ENCODE peak calls at places on chromosomes 7 and 10, in six cellular contexts. T, A, V, C, N and Z are unnamed samples.

GRCh38 chr10:100565206-100565985 is 29.7 kb downstream of the HIF1AN start:
- ATAC-seq in T (no peak), N (no peak), V (no peak), A (no peak), C (no peak), Z (no peak)

GRCh38 chr7:18626086-18626485 is 130.5 kb downstream of the HDAC9 start:
- ATAC-seq in A (no peak), T (no peak), N (no peak), C (no peak), V (no peak), Z (no peak)

GRCh38 chr7:12706900-12707536 is 19.6 kb downstream of the ARL4A start:
- ATAC-seq in C (peak), T (no peak), A (no peak), V (peak), N (no peak), Z (no peak)

GRCh38 chr7:50274361-50274760 is 30.2 kb upstream of the IKZF1 start:
- ATAC-seq in N (no peak), V (peak), T (peak), C (no peak), A (no peak), Z (no peak)

GRCh38 chr10:71222541-71223364 is 10.4 kb downstream of the UNC5B start:
- ATAC-seq in T (no peak), V (peak), A (peak), C (no peak), N (peak), Z (no peak)

GRCh38 chr7:44431091-44431608 is 59.3 kb downstream of the NUDCD3 start:
- ATAC-seq in A (peak), T (no peak), N (peak), C (peak), V (peak), Z (no peak)

GRCh38 chr7:27871086-27871485 is 131.1 kb downstream of the TAX1BP1 start:
- ATAC-seq in C (no peak), V (no peak), T (no peak), N (no peak), A (no peak), Z (no peak)

GRCh38 chr7:5388273-5388866 is 35.3 kb downstream of the TNRC18 start:
- ATAC-seq in C (no peak), N (no peak), T (no peak), V (no peak), A (no peak), Z (no peak)

GRCh38 chr7:159209429-159209828 is 64.8 kb upstream of the VIPR2 start:
- ATAC-seq in V (no peak), N (no peak), T (no peak), A (no peak), C (no peak), Z (no peak)

GRCh38 chr10:49170632-49171325 is 17.4 kb downstream of the TMEM273 start:
- ATAC-seq in N (no peak), V (no peak), A (no peak), T (no peak), C (no peak), Z (no peak)

GRCh38 chr7:47811632-47812380 is 136.5 kb downstream of the PKD1L1 start:
- ATAC-seq in C (no peak), V (no peak), A (no peak), T (no peak), N (peak), Z (no peak)

GRCh38 chr10:35397953-35398352 is 61.6 kb downstream of the CCNY start:
- ATAC-seq in T (peak), N (no peak), A (no peak), C (no peak), V (peak), Z (no peak)

GRCh38 chr10:12735843-12736462 is 265.6 kb downstream of the CCDC3 start:
- ATAC-seq in T (no peak), N (no peak), V (no peak), A (no peak), C (no peak), Z (no peak)

GRCh38 chr10:57692255-57692980 is 575.3 kb downstream of the IPMK start:
- ATAC-seq in N (no peak), V (no peak), T (no peak), C (no peak), A (no peak), Z (no peak)

GRCh38 chr10:108465871-108466641 is 1301.5 kb upstream of the SORCS1 start:
- ATAC-seq in A (no peak), T (peak), C (no peak), N (no peak), V (no peak), Z (peak)

GRCh38 chr10:72308320-72308987 is 34.7 kb downstream of the DDIT4 start:
- ATAC-seq in T (peak), N (peak), V (peak), C (peak), A (peak), Z (peak)

GRCh38 chr10:14652067-14652466 is 122.6 kb downstream of the FAM107B start:
- ATAC-seq in V (no peak), T (no peak), C (no peak), A (no peak), N (no peak), Z (no peak)

GRCh38 chr7:41148521-41148951 is 554.4 kb downstream of the INHBA start:
- ATAC-seq in V (no peak), N (no peak), C (no peak), A (peak), T (no peak), Z (no peak)

GRCh38 chr10:92492748-92493240 is 81.1 kb downstream of the IDE start:
- ATAC-seq in V (no peak), N (no peak), A (no peak), C (no peak), T (no peak), Z (no peak)

GRCh38 chr10:3427846-3428442 is 255.4 kb upstream of the PITRM1 start:
- ATAC-seq in C (no peak), T (no peak), V (no peak), A (no peak), N (no peak), Z (no peak)

GRCh38 chr7:112421666-112422486 is 28.4 kb upstream of the IFRD1 start:
- ATAC-seq in C (no peak), T (no peak), A (no peak), N (peak), V (peak), Z (no peak)

GRCh38 chr10:116716381-116716780 is 26.0 kb downstream of the HSPA12A start:
- ATAC-seq in C (no peak), N (no peak), V (no peak), T (no peak), A (no peak), Z (no peak)

GRCh38 chr10:114624941-114625780 is 32.9 kb downstream of the ABLIM1 start:
- ATAC-seq in V (no peak), C (peak), T (no peak), N (no peak), A (no peak), Z (no peak)

GRCh38 chr10:107952649-107953589 is 788.4 kb upstream of the SORCS1 start:
- ATAC-seq in T (no peak), V (no peak), N (no peak), A (no peak), C (no peak), Z (no peak)

GRCh38 chr10:129971381-129972144 is 7.5 kb upstream of the EBF3 start:
- ATAC-seq in T (no peak), C (peak), V (peak), A (peak), N (peak), Z (peak)

GRCh38 chr7:149884016-149884415 is 10.2 kb downstream of the ATP6V0E2 start:
- ATAC-seq in C (peak), A (no peak), V (peak), N (no peak), T (no peak), Z (no peak)

GRCh38 chr10:50310560-50311174 is 59.4 kb upstream of the ASAH2 start:
- ATAC-seq in C (peak), A (peak), V (peak), T (no peak), N (peak), Z (no peak)

GRCh38 chr7:91313113-91313512 is 48.9 kb downstream of the FZD1 start:
- ATAC-seq in V (peak), A (no peak), T (no peak), C (no peak), N (no peak), Z (no peak)

GRCh38 chr10:77835669-77836086 is 90.9 kb downstream of the DLG5 start:
- ATAC-seq in A (no peak), V (peak), C (no peak), N (no peak), T (peak), Z (peak)
- TF ChIP-seq POLR2AphosphoS5 in A (no peak), V (no peak), C (no peak), N (no peak), T (peak), Z (no peak)

DNA sequence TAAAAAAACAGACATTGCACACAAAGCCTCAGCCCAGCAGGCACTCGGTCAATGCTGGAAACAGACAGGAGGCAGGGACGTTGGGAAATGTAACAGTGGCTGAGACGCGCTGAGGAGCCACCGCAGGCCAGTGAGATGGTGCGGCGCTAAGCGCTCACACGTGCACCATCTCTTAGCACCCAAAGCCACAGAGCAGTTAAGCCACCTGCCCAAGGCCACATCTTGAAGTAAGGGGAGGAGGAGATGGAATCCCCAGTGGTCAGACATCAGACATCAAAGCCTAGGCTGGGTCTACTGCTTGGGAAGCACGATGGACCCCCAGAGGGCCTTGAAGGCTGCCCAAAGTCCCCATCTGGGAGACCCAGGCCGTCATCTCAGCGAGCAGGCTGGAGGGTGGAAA is 15.6 kb downstream of the LAT2 start:
- ATAC-seq in C (no peak), V (no peak), T (no peak), N (no peak), A (no peak), Z (no peak)
- TF ChIP-seq POLR2A in C (no peak), V (no peak), T (no peak), N (no peak), A (peak), Z (no peak)

DNA sequence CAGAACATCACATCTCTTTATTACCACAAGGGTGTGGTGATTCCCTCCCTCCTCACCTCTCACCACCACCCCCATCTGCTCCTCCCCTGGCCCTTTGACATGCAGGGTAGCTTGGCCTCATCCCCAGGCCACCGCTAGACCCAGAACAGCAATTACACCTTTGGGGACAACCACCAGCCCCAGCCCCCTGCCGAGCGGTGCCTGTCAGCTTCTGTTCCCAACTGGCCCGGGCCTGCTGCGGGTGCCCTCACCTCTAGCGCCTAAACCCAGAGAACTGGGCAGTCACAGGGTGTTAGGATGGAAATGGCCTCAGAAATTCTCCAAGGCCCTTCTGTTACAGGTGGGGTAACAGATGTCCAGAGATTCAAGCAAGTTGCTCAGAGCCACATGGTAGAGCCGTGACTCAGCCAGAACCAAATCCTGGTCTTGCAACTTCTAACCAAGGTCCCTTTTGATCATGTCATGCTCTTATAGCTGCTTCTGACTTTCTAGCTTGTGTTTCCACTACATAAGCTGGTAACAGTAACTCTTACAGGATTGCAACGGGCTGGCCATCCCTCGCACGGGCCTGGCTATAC is 78.0 kb downstream of the PRKAG2 start:
- ATAC-seq in A (no peak), C (no peak), N (no peak), V (no peak), T (no peak), Z (no peak)
- H3K27ac ChIP-seq in A (no peak), C (no peak), N (no peak), V (no peak), T (no peak), Z (peak)

DNA sequence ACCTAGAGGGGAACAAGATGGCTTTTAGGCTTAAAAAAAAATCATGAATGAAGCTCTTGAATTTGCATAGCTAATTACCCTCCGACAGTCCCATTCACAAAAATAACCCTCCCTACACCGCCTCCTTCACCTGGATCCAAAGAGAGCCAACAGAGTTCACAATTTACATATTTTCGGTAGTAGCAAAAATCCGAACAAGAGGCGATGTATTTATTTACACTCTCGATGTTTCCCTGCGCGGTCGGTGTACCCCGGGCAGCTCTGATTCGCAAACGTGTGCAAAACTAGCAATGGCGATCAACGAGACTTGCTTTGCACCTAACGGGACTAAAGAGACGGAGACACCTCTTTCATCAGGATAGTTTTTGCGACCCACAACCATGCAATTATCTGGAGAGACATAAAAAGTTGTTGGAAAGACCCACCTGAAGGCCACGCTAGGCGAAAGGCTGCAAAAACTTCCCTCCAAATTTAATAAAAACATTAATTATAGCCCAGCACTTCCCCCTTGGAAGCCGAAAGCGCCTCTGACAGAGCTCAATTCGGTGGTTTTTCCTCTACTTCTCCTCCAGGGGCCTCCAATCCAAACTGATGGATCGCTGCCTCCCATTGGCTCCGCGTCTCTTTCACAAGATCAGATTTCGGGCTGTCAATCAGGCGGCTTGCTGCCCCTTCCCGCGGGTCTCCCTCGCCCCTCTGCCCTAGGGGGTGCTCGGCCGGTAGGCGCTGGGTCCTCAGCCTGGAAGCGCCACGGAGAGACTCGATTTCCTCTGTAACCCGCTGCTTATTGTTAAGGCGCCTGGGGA is at the start of gene ETV1:
- ATAC-seq in T (peak), V (peak), N (peak), A (peak), C (peak), Z (peak)
- TF ChIP-seq POLR2AphosphoS5 in T (no peak), V (peak), N (no peak), A (no peak), C (peak), Z (no peak)

GRCh38 chr7:94908204-94909022 is 1.0 kb downstream of the PPP1R9A start:
- ATAC-seq in C (peak), V (no peak), N (peak), A (no peak), T (peak), Z (peak)
- TF ChIP-seq POLR2A in C (no peak), V (no peak), N (peak), A (no peak), T (no peak), Z (no peak)

DNA sequence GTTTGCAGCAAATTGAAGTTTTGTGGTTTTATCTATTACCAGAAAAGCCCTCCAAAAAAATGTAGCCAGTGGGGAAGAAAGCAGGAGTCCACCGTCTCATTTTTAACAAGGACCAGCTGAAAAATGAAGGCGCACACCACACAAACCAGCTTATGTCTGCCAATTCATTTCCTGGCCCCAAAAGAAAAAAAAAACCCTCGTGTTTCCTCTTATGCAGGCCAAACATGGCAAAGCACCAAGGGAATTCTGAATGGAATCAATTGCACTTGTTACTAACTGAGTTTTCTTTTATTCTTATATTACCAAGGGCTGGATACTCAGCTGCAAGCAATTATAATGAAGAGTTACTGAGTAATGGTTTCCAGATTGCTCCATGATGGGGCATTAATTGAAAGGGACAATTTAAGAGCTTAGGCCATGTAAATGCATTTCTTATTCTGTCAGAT is 428.3 kb upstream of the NPVF start:
- ATAC-seq in C (no peak), A (no peak), N (no peak), V (no peak), T (no peak), Z (no peak)
- H3K27ac ChIP-seq in C (no peak), A (no peak), N (no peak), V (no peak), T (no peak), Z (no peak)